ENCODE peak calls at places on chromosome 4, in eight cellular contexts. T is PC-3; D is astrocyte of the spinal cord; V is left ventricle myocardium inferior; E is psoas muscle; L is cardiac fibroblast; K is fibroblast of pulmonary artery; H is CD8-positive, alpha-beta T cell. B is an unnamed sample.

GRCh38 chr4:171857302-171858005 is 44.2 kb downstream of the GALNTL6 start:
- DNase-seq in T (no peak), D (peak), V (no peak), E (no peak), L (peak), K (peak), H (no peak), B (no peak)

GRCh38 chr4:96992443-96992842 is 1150.8 kb downstream of the STPG2 start:
- DNase-seq in T (no peak), D (no peak), V (no peak), E (no peak), L (no peak), K (no peak), H (no peak), B (no peak)

GRCh38 chr4:127012549-127012948 is 620.2 kb upstream of the INTU start:
- DNase-seq in T (peak), D (peak), V (no peak), E (no peak), L (peak), K (peak), H (no peak), B (no peak)

GRCh38 chr4:89823416-89823815 is 13.5 kb downstream of the SNCA start:
- DNase-seq in T (no peak), D (peak), V (no peak), E (no peak), L (peak), K (peak), H (no peak), B (no peak)

GRCh38 chr4:5718411-5718810 is 7.4 kb downstream of the EVC start:
- DNase-seq in T (no peak), D (no peak), V (no peak), E (no peak), L (no peak), K (no peak), H (no peak), B (no peak)

GRCh38 chr4:4761128-4761991 is 98.1 kb upstream of the MSX1 start:
- DNase-seq in T (no peak), D (no peak), V (no peak), E (no peak), L (no peak), K (no peak), H (no peak), B (no peak)

GRCh38 chr4:159349332-159349731 is 246.5 kb downstream of the RAPGEF2 start:
- DNase-seq in T (no peak), D (no peak), V (no peak), E (no peak), L (no peak), K (no peak), H (no peak), B (no peak)

GRCh38 chr4:87659247-87659931 is 9.3 kb downstream of the DMP1 start:
- DNase-seq in T (peak), D (peak), V (no peak), E (no peak), L (no peak), K (no peak), H (no peak), B (no peak)

GRCh38 chr4:168879178-168879577 is 130.9 kb downstream of the CBR4 start:
- DNase-seq in T (no peak), D (no peak), V (no peak), E (no peak), L (no peak), K (no peak), H (no peak), B (no peak)

GRCh38 chr4:92262371-92262770 is 41.4 kb upstream of the GRID2 start:
- DNase-seq in T (no peak), D (no peak), V (no peak), E (no peak), L (no peak), K (no peak), H (no peak), B (no peak)

GRCh38 chr4:47374477-47374876 is 89.0 kb downstream of the COMMD8 start:
- DNase-seq in T (peak), D (peak), V (no peak), E (no peak), L (peak), K (peak), H (no peak), B (peak)

GRCh38 chr4:123163501-123163900 is 233.1 kb upstream of the SPRY1 start:
- DNase-seq in T (no peak), D (no peak), V (no peak), E (no peak), L (no peak), K (no peak), H (no peak), B (no peak)

GRCh38 chr4:143514432-143514831 is 930 bp downstream of the SMARCA5 start:
- DNase-seq in T (peak), D (peak), V (peak), E (peak), L (peak), K (peak), H (no peak), B (peak)

GRCh38 chr4:158670975-158671664 is 567 bp downstream of the C4orf46 start:
- DNase-seq in T (peak), D (peak), V (peak), E (peak), L (peak), K (peak), H (peak), B (peak)

GRCh38 chr4:10721616-10722015 is 37.0 kb upstream of the CLNK start:
- DNase-seq in T (no peak), D (no peak), V (no peak), E (no peak), L (no peak), K (no peak), H (no peak), B (no peak)

GRCh38 chr4:16779028-16779675 is 119.3 kb downstream of the LDB2 start:
- DNase-seq in T (no peak), D (peak), V (no peak), E (no peak), L (peak), K (peak), H (no peak), B (peak)

GRCh38 chr4:55321707-55322264 is 24.3 kb upstream of the SRD5A3 start:
- DNase-seq in T (peak), D (peak), V (peak), E (peak), L (peak), K (peak), H (no peak), B (peak)

GRCh38 chr4:46432923-46433322 is 43.0 kb upstream of the GABRA2 start:
- DNase-seq in T (peak), D (peak), V (no peak), E (no peak), L (peak), K (peak), H (no peak), B (peak)

GRCh38 chr4:85928775-85929585 is 430.9 kb downstream of the MAPK10 start:
- DNase-seq in T (no peak), D (peak), V (no peak), E (no peak), L (peak), K (peak), H (no peak), B (no peak)

GRCh38 chr4:100895572-100896197 is 377.9 kb upstream of the EMCN start:
- DNase-seq in T (no peak), D (no peak), V (no peak), E (no peak), L (no peak), K (no peak), H (no peak), B (no peak)
- H3K4me3 ChIP-seq in T (no peak), D (no peak), V (peak), E (peak), L (no peak), K (peak), H (peak), B (peak)

GRCh38 chr4:18077808-18078207 is 56.3 kb upstream of the LCORL start:
- DNase-seq in T (no peak), D (no peak), V (no peak), E (no peak), L (no peak), K (no peak), H (no peak), B (no peak)

GRCh38 chr4:18071894-18072293 is 50.3 kb upstream of the LCORL start:
- DNase-seq in T (no peak), D (no peak), V (no peak), E (no peak), L (no peak), K (no peak), H (no peak), B (no peak)

GRCh38 chr4:18081708-18082107 is 60.2 kb upstream of the LCORL start:
- DNase-seq in T (no peak), D (no peak), V (no peak), E (no peak), L (no peak), K (no peak), H (no peak), B (no peak)

GRCh38 chr4:18075823-18076433 is 54.4 kb upstream of the LCORL start:
- DNase-seq in T (peak), D (no peak), V (peak), E (peak), L (no peak), K (peak), H (no peak), B (peak)
- H3K4me3 ChIP-seq in T (no peak), D (no peak), V (no peak), E (no peak), L (no peak), K (no peak), H (no peak), B (no peak)

GRCh38 chr4:36753048-36753447 is 471.6 kb downstream of the DTHD1 start:
- DNase-seq in T (no peak), D (no peak), V (no peak), E (no peak), L (no peak), K (no peak), H (no peak), B (no peak)

GRCh38 chr4:36758312-36758690 is 476.9 kb downstream of the DTHD1 start:
- DNase-seq in T (no peak), D (no peak), V (no peak), E (no peak), L (no peak), K (peak), H (no peak), B (no peak)

GRCh38 chr4:36761625-36762024 is 480.2 kb downstream of the DTHD1 start:
- DNase-seq in T (no peak), D (no peak), V (no peak), E (no peak), L (no peak), K (no peak), H (no peak), B (no peak)

GRCh38 chr4:36758779-36759178 is 477.4 kb downstream of the DTHD1 start:
- DNase-seq in T (no peak), D (no peak), V (no peak), E (no peak), L (no peak), K (no peak), H (no peak), B (no peak)

GRCh38 chr4:36757623-36758311 is 476.4 kb downstream of the DTHD1 start:
- DNase-seq in T (no peak), D (no peak), V (no peak), E (no peak), L (no peak), K (no peak), H (no peak), B (no peak)
- H3K4me3 ChIP-seq in T (no peak), D (no peak), V (no peak), E (no peak), L (no peak), K (no peak), H (no peak), B (no peak)

DNA sequence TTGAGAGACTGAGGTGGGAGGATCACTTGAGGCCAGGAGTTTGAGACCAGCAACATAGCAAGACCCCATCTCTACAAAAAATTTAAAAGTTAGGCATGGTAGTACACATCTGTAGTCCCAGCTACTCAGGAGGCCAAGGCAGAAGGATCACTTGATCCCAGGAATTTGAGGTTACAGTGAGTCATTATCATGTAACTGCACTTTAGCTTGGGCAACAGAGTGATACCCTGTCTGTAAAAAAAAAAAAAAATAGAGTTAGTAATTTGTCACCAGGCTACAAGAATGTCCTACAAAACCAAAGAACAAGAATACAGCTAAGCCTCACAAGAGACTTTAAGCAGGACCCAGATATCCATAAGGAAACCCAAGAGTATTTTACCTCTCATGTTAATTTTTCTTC is 27.0 kb upstream of the RAB28 start:
- DNase-seq in T (peak), D (no peak), V (no peak), E (no peak), L (no peak), K (no peak), H (no peak), B (no peak)
- H3K4me3 ChIP-seq in T (no peak), D (no peak), V (no peak), E (no peak), L (no peak), K (no peak), H (no peak), B (no peak)

GRCh38 chr4:37455301-37456062 is 210.9 kb downstream of the NWD2 start:
- DNase-seq in T (no peak), D (no peak), V (no peak), E (no peak), L (no peak), K (no peak), H (no peak), B (no peak)

GRCh38 chr4:37453004-37453360 is 208.4 kb downstream of the NWD2 start:
- DNase-seq in T (peak), D (peak), V (no peak), E (no peak), L (peak), K (peak), H (peak), B (peak)

GRCh38 chr4:37454263-37454800 is 209.8 kb downstream of the NWD2 start:
- DNase-seq in T (no peak), D (no peak), V (no peak), E (no peak), L (no peak), K (no peak), H (no peak), B (no peak)

GRCh38 chr4:37451646-37452045 is 207.1 kb downstream of the NWD2 start:
- DNase-seq in T (no peak), D (no peak), V (no peak), E (no peak), L (no peak), K (no peak), H (no peak), B (no peak)

GRCh38 chr4:37453361-37454262 is 209.1 kb downstream of the NWD2 start:
- DNase-seq in T (peak), D (peak), V (peak), E (peak), L (peak), K (peak), H (peak), B (peak)
- H3K4me3 ChIP-seq in T (peak), D (peak), V (peak), E (peak), L (peak), K (peak), H (peak), B (peak)

GRCh38 chr4:148434075-148434773 is 8.0 kb downstream of the NR3C2 start:
- DNase-seq in T (no peak), D (no peak), V (no peak), E (no peak), L (no peak), K (no peak), H (no peak), B (no peak)
- H3K4me3 ChIP-seq in T (no peak), D (no peak), V (peak), E (peak), L (no peak), K (no peak), H (no peak), B (no peak)

DNA sequence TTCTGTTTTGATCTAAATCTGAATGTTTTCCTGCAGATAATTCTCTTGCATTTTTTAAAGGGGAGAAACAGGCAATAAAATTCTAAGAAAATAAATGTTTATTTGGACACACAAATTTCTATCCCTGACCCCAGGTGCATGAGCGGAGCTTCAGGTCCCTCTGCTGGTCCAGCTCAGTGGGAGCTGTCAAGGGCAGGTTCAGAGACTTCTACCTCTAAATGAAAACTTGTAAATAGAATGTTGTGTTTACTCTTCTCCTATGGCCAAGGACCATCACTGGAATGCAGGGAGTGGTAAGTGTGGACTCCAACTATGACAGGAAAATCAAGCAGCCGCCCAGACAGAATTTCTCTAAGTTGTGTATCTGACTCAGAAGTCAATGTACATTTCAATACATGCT is 148.6 kb upstream of the TTC29 start:
- DNase-seq in T (peak), D (no peak), V (no peak), E (no peak), L (no peak), K (no peak), H (no peak), B (no peak)
- H3K4me3 ChIP-seq in T (no peak), D (no peak), V (no peak), E (no peak), L (no peak), K (no peak), H (no peak), B (no peak)